ENCODE peak calls at places on chromosomes 16 and 17, in five cellular contexts. J is neural progenitor cell, A is IMR-90, G is endothelial cell of umbilical vein, P is cardiac muscle cell. O is an unnamed sample.

GRCh38 chr17:36546418-36547093 is 1.8 kb downstream of the GGNBP2 start:
- DNase-seq in J (no peak), A (no peak), G (peak; percentile 67), P (no peak), O (no peak)

GRCh38 chr16:83854420-83854819 is 44.5 kb upstream of the MLYCD start:
- DNase-seq in J (no peak), A (no peak), G (no peak), P (no peak), O (no peak)

GRCh38 chr16:83994703-83995102 is 26.7 kb downstream of the NECAB2 start:
- DNase-seq in J (peak; percentile 24), A (peak; percentile 22), G (no peak), P (no peak), O (no peak)

GRCh38 chr17:48927978-48928716 is 16.5 kb downstream of the SNF8 start:
- DNase-seq in J (no peak), A (no peak), G (no peak), P (no peak), O (no peak)

GRCh38 chr17:75110307-75110937 is 653 bp downstream of the ARMC7 start:
- DNase-seq in J (peak; percentile 45), A (no peak), G (no peak), P (peak; percentile 35), O (no peak)

GRCh38 chr16:75071621-75072020 is 45.0 kb downstream of the LDHD start:
- DNase-seq in J (no peak), A (no peak), G (no peak), P (no peak), O (no peak)

GRCh38 chr17:49980703-49981197 is 11.8 kb downstream of the DLX4 start:
- DNase-seq in J (peak; percentile 91), A (no peak), G (no peak), P (peak; percentile 77), O (no peak)

GRCh38 chr17:34199449-34199848 is 55.6 kb upstream of the CCL2 start:
- DNase-seq in J (no peak), A (no peak), G (no peak), P (no peak), O (no peak)

GRCh38 chr17:82253179-82253544 is 20.3 kb downstream of the CSNK1D start:
- DNase-seq in J (no peak), A (no peak), G (no peak), P (no peak), O (no peak)

GRCh38 chr17:47188266-47188665 is 829 bp downstream of the CDC27 start:
- DNase-seq in J (no peak), A (peak; percentile 73), G (peak; percentile 71), P (no peak), O (no peak)

DNA sequence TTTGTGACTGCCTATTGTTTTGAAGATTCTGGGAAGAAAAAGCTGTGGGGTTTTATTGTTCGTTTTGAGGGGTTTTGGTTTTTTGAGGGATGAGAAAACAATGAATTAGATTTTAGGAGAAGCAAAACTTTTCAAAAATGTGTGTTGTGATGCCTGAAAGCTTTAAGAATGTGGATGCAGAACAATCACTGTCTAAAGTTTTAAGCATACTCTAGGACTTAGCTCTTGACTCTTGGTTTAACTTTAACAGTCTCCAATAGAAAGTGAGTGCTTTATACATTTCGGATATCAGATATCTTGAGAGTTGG is 914 bp downstream of the CFAP52 start:
- DNase-seq in J (no peak), A (no peak), G (no peak), P (no peak), O (no peak)
- H3K4me3 ChIP-seq in J (no peak overlapping the region), A (no peak overlapping the region), G (no peak overlapping the region), P (no peak overlapping the region), O (no peak overlapping the region)

GRCh38 chr17:54947396-54947795 is 21.1 kb downstream of the COX11 start:
- DNase-seq in J (no peak), A (no peak), G (no peak), P (no peak), O (no peak)
- H3K27ac ChIP-seq in J (no peak overlapping the region), A (no peak overlapping the region), G (no peak overlapping the region), P (no peak overlapping the region), O (no peak overlapping the region)

GRCh38 chr17:63476494-63476856 is 386 bp upstream of the ACE start:
- DNase-seq in J (peak; percentile 71), A (no peak), G (peak; percentile 18), P (peak; percentile 70), O (no peak)

GRCh38 chr17:63475491-63476412 is 1.1 kb upstream of the ACE start:
- DNase-seq in J (no peak), A (peak; percentile 34), G (no peak), P (no peak), O (no peak)

GRCh38 chr17:63474174-63474913 is 2.5 kb upstream of the ACE start:
- DNase-seq in J (no peak), A (no peak), G (peak; percentile 96), P (no peak), O (no peak)

GRCh38 chr17:63476857-63477470 is at the start of gene ACE:
- DNase-seq in J (peak; percentile 76), A (peak; percentile 15), G (peak; percentile 43), P (peak; percentile 64), O (no peak)

DNA sequence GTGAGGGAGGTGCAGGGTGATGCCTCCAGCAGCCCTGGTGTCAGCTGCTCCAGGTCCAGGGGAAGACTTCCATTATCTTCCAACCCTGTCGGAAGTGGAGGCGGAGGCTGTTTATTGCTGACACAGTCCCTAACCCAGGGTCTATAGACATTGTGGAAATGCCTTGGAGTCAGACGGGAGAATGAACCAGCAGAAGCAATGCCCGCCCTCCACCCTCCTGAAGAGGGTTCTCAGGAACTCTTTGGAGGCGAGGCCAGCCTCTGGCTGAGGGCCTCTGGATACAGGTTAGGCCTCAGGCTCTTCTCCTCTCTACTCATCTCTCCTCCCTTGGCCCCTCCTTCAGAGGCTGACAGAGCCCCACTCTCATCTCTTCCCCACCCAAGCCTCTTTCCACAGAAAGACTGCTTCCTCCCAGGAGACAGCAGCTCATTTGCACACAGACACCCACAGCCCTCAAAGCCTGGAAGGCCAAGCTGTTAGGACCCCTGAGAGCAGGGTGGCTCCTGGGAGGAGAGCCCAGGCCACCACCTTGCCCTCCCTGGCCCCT is 1.9 kb upstream of the ACE start:
- DNase-seq in J (no peak), A (no peak), G (no peak), P (no peak), O (no peak)
- H3K4me1 ChIP-seq in J (peaks cover 7% of the 10 kb centered on the region), A (peaks cover 11% of the 10 kb centered on the region), G (peaks cover 31% of the 10 kb centered on the region), P (no peaks in the 10 kb centered on the region), O (no peaks in the 10 kb centered on the region)

DNA sequence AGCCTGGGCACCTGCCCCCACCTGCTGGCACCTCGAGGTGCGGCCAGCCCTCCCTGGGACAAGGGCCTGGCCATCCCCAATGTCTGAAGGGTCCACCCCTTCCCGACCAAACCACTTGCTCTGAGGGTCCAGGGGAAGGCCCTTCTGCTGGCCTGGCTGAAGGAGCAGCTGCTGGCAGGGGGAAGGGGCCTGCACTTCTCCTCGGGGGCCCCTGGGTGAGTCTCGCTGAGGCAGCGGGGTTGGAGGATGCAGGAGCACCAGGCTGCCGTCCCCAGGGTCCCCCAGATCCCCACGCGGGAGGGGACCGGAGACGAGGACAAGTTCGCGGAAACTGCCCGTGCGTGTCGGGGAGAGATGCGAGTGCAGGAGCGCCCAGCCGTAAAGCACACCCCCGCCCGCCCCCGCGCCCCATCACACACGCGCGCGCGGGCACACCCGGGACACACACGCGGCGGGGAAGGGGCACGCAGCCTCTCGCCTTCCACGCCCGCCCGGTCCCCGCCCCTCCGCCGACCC is 725 bp upstream of the CACNA1H start:
- DNase-seq in J (peak; percentile 78), A (no peak), G (no peak), P (peak; percentile 56), O (no peak)
- H3K4me3 ChIP-seq in J (peak overlapping the region; percentile 68), A (peak overlapping the region; percentile 10), G (no peak overlapping the region), P (peak overlapping the region; percentile 92), O (no peak overlapping the region)

GRCh38 chr16:12242516-12242915 is 266.0 kb downstream of the SNX29 start:
- DNase-seq in J (no peak), A (no peak), G (no peak), P (no peak), O (no peak)
- H3K27ac ChIP-seq in J (no peak overlapping the region), A (no peak overlapping the region), G (no peak overlapping the region), P (no peak overlapping the region), O (no peak overlapping the region)

GRCh38 chr17:28940142-28940541 is 11.2 kb downstream of the PHF12 start:
- DNase-seq in J (no peak), A (no peak), G (no peak), P (no peak), O (no peak)

GRCh38 chr17:28935744-28936460 is 15.4 kb downstream of the PHF12 start:
- DNase-seq in J (no peak), A (no peak), G (no peak), P (no peak), O (no peak)

GRCh38 chr17:28938552-28938951 is 12.8 kb downstream of the PHF12 start:
- DNase-seq in J (no peak), A (no peak), G (no peak), P (no peak), O (no peak)

GRCh38 chr17:28940675-28941074 is 10.6 kb downstream of the PHF12 start:
- DNase-seq in J (peak; percentile 58), A (no peak), G (no peak), P (no peak), O (no peak)

GRCh38 chr17:28937044-28937729 is 14.1 kb downstream of the PHF12 start:
- DNase-seq in J (no peak), A (peak; percentile 41), G (no peak), P (no peak), O (no peak)
- H3K4me1 ChIP-seq in J (peaks cover 62% of the 10 kb centered on the region), A (peaks cover 18% of the 10 kb centered on the region), G (peaks cover 11% of the 10 kb centered on the region), P (peaks cover 21% of the 10 kb centered on the region), O (peaks cover 6% of the 10 kb centered on the region)

DNA sequence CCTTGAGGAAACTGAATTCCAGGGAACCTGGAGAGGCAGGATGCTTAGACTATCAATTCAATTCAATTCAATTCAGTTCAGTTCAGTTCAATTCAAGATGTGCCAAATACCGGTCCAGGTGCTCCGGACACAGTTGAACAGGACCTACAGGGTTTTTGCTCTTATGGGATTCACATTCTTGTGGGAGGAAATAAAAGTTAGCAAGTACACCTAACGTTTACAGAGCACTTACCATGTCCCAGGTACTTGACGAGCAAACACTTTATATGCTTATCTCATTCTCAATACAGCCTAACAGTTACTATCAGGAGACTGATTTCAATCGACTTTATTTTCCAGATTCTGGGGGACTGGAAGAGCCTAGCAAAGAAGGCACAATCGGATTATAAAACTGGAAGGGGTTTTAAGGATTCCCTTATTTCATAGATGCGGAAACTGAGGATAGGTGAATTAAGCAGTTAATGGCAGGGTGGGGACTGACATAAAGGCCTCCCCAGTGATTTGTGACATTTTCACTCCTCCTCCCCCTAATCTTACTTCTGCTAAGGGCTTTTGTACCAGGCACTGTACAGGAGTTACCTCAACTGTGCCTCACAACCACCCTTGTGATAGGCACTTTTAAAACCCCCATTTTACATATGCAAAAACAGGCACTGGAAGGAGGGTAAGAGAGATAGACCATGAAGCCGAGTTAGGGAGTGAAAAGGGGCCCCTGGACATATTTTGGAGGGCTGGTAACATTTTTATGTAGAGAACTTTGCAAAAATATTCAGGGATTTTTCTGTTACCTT is 666 bp upstream of the GDE1 start:
- DNase-seq in J (no peak), A (no peak), G (no peak), P (no peak), O (no peak)
- H3K4me3 ChIP-seq in J (peak overlapping the region; percentile 80), A (no peak overlapping the region), G (no peak overlapping the region), P (no peak overlapping the region), O (no peak overlapping the region)

DNA sequence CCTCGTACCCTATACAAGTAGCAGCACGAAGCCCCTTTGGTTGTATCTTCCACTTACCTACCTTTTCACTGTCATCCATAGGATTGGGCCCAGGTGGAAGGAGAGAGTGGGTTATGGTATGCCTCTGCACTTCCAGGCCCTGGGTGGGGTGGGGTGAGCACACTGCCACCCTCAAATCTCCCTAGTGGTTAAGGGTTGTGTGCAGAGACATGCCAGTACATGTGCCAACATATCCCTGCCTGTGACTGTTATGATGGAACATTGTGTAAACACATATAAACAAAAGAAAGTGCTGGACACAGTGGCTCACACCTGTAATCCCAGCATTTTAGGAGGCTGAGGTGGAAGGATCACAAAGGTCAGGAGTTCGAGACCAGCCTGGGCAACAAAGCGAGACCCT is 11.1 kb downstream of the HROB start:
- DNase-seq in J (no peak), A (no peak), G (no peak), P (no peak), O (no peak)
- H3K27ac ChIP-seq in J (no peak overlapping the region), A (peak overlapping the region; percentile 53), G (no peak overlapping the region), P (no peak overlapping the region), O (no peak overlapping the region)

O was measured in aorta.